ENCODE peak calls at places on chromosomes 11 and 22, in four cellular contexts. A is upper lobe of left lung, H is uterus, E is IMR-90. T is an unnamed sample.

GRCh38 chr11:27295928-27296327 is 67.1 kb downstream of the CCDC34 start:
- DNase-seq in H (no peak), A (no peak), E (no peak), T (no peak)

GRCh38 chr11:26780686-26781085 is 58.8 kb upstream of the SLC5A12 start:
- DNase-seq in H (no peak), A (no peak), E (peak), T (no peak)

GRCh38 chr11:36454991-36455611 is 55.0 kb downstream of the TRAF6 start:
- DNase-seq in A (no peak), E (no peak), H (no peak), T (no peak)

GRCh38 chr11:117295438-117296137 is 4.4 kb downstream of the BACE1-AS start:
- DNase-seq in E (no peak), H (no peak), A (no peak), T (no peak)

GRCh38 chr11:3154001-3154599 is 11.0 kb downstream of the OSBPL5 start:
- DNase-seq in E (no peak), H (no peak), A (no peak), T (peak)

GRCh38 chr22:24950272-24950902 is 2.1 kb upstream of the KIAA1671 start:
- DNase-seq in A (no peak), H (no peak), E (peak), T (no peak)

GRCh38 chr11:13256216-13256615 is 21.4 kb upstream of the BMAL1 start:
- DNase-seq in A (no peak), H (no peak), E (peak), T (no peak)

GRCh38 chr11:57387284-57388030 is 3.0 kb downstream of the PRG2 start:
- DNase-seq in H (peak), A (no peak), E (no peak), T (no peak)

GRCh38 chr22:38657248-38657909 is 941 bp downstream of the CBY1 start:
- DNase-seq in H (no peak), E (no peak), A (peak), T (no peak)

GRCh38 chr11:5151713-5152153 is 2.8 kb downstream of the OR52A1 start:
- DNase-seq in H (no peak), A (no peak), E (no peak), T (no peak)

GRCh38 chr11:62398011-62398994 is 20.5 kb upstream of the SCGB1A1 start:
- DNase-seq in H (peak), A (no peak), E (peak), T (peak)

GRCh38 chr11:118820412-118821357 is 29.7 kb upstream of the DDX6 start:
- DNase-seq in H (no peak), A (peak), E (no peak), T (peak)

GRCh38 chr11:46048198-46048597 is 73.1 kb downstream of the PHF21A start:
- DNase-seq in A (no peak), E (no peak), H (no peak), T (no peak)

GRCh38 chr11:36426226-36426848 is 83.7 kb downstream of the TRAF6 start:
- DNase-seq in H (no peak), E (no peak), A (no peak), T (no peak)

GRCh38 chr22:31872209-31872608 is 72.1 kb upstream of the YWHAH start:
- DNase-seq in H (no peak), E (no peak), A (no peak), T (no peak)

GRCh38 chr11:103961010-103961409 is 75.4 kb upstream of the DDI1 start:
- DNase-seq in A (no peak), H (no peak), E (peak), T (no peak)

GRCh38 chr11:63583288-63583687 is 20.1 kb upstream of the PLAAT2 start:
- DNase-seq in A (no peak), H (no peak), E (no peak), T (no peak)

DNA sequence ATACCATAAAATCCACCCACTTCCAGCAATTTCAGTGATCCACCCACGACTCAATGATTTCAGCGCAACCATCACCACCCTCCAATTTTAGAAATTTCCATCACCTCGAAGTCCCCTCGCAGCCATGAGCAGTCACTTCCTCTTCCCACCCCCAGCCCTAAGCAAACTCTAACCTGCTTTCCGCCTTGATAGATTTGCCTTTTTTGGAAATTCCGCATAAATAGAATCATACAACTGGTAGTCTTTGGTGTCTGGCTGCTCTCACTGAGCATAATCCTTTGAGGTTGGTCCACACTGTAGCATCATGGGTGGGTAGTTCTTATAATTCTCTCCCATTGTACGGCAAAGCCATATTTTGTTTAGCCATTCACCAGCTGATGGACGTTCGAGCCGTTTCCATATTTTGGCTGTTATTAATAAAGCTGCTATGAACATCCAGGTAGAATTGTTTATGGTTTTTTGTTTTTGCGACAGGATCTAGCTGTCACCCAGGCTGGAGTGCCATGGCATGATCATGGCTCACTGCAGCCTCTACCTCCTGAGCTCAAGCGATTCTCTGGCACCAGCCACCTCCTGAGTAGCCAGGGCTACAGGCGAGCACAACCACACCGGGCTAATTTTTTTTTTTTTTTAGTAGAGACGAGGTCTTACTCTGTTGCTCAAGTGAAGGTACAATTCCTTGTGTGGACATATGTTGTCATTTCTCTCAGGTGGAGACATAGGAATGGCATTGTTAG is 16.0 kb downstream of the PIM3 start:
- DNase-seq in E (no peak), H (no peak), A (no peak), T (no peak)
- TF ChIP-seq POLR2A in E (no peak), H (no peak), A (no peak), T (no peak)

GRCh38 chr11:47375546-47376085 is 2.7 kb downstream of the SPI1 start:
- DNase-seq in A (no peak), H (no peak), E (no peak), T (peak)

GRCh38 chr11:47378011-47378835 is at the start of gene SPI1:
- DNase-seq in H (no peak), E (no peak), A (peak), T (peak)

GRCh38 chr11:47376183-47376542 is 2.2 kb downstream of the SPI1 start:
- DNase-seq in E (no peak), H (no peak), A (no peak), T (no peak)

GRCh38 chr11:47377571-47378010 is 756 bp downstream of the SPI1 start:
- DNase-seq in H (no peak), E (no peak), A (no peak), T (no peak)

GRCh38 chr11:47376543-47377371 is 1.6 kb downstream of the SPI1 start:
- DNase-seq in E (no peak), A (peak), H (no peak), T (peak)
- TF ChIP-seq CTCF in E (no peak), A (no peak), H (no peak), T (no peak)

GRCh38 chr11:65353900-65354264 is 669 bp upstream of the TIGD3 start:
- DNase-seq in E (no peak), H (no peak), A (no peak), T (no peak)
- H3K27ac ChIP-seq in E (no peak), H (peak), A (peak), T (no peak)

DNA sequence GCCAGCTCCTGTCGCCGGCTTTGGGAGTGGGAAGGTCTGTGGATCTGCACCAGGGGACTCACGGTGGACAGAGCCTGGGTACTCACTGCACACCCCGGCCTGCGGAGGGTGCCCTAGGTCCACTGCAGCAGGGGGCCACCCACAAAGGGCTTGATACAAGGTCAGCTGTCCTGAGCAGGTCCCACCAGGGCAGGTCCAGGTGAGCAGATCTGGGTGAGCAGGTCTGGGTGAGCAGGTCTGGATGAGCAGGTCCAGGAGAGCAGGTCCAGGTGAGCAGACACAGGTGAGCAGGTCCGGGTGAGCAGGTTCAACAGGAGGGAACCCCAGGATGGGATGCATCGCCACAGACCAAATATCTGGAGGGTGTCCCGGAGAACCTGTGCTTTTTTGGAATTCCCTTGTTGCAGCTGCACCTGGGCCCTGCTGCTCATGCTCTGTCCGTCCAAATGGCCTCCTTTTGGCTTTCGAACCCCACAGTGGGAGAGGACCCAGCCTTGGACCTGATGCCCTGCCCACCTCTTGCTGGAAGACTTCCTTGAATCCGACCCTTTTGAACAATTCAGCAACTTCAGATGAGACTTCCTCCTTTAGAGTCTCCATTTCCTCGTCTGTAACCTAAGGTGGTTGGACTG is 485.3 kb downstream of the TBC1D22A start:
- DNase-seq in A (no peak), E (no peak), H (no peak), T (no peak)
- TF ChIP-seq POLR2A in A (no peak), E (no peak), H (no peak), T (no peak)

DNA sequence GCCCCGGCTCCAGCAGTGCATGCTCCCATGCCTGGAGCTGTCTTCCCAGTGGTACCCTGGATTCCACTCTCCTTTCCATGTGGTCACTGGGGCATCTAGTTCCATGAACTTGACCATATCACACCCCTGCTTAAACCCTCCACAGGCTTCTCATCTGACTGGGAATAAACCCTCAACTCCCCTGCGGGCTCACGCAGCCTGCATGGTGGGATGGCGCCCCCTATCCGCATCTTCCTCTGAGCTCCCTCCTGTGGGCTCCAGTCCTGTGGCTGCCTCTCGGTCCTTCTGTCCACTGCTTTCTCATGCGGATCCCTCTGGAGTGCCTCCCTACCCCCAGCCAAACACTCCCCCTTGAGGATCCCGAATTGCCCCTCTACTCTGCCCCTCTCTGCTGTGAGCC is 41.4 kb upstream of the TTLL12 start:
- DNase-seq in H (no peak), A (no peak), E (peak), T (no peak)
- TF ChIP-seq CTCF in H (no peak), A (no peak), E (peak), T (peak)

DNA sequence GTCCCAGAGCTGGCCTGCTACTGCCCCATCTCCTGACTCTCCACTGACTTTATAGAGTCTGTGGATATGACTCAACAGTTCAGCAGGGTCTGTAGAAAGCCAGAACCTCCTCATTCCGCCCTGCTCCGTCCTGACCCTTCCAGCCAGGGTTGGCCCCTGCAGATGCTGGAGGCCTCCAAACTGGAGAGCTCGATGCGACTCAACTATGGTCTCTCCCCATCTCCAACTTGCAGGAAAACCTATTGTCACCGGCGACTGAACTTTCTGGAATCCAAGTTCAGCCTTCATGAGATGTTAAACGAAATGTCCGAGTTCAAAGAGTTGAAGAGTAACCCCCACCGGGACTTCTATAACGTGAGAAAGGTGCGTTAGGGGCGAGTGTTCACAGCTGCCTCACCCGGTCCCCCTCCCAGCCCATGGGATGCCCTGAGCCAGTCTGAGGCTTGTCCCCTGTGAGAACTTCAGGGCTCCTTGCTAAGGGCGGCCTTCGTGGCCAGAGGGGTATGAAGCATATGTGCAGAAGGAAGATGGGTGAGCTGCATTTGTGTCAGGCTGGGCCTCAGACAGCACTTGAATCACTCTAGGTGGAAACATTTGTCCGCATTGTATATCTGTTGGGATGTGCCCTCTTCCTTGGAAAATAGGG is 32.1 kb downstream of the AMPD3 start:
- DNase-seq in E (no peak), A (no peak), H (no peak), T (no peak)
- H3K27ac ChIP-seq in E (no peak), A (no peak), H (no peak), T (no peak)

GRCh38 chr11:47645500-47645899 is 3.1 kb upstream of the MTCH2 start:
- DNase-seq in H (no peak), E (no peak), A (no peak), T (no peak)

GRCh38 chr11:47641585-47642098 is 717 bp downstream of the MTCH2 start:
- DNase-seq in A (no peak), H (no peak), E (no peak), T (no peak)

GRCh38 chr11:47646019-47646418 is 3.7 kb upstream of the MTCH2 start:
- DNase-seq in H (no peak), A (no peak), E (no peak), T (no peak)

DNA sequence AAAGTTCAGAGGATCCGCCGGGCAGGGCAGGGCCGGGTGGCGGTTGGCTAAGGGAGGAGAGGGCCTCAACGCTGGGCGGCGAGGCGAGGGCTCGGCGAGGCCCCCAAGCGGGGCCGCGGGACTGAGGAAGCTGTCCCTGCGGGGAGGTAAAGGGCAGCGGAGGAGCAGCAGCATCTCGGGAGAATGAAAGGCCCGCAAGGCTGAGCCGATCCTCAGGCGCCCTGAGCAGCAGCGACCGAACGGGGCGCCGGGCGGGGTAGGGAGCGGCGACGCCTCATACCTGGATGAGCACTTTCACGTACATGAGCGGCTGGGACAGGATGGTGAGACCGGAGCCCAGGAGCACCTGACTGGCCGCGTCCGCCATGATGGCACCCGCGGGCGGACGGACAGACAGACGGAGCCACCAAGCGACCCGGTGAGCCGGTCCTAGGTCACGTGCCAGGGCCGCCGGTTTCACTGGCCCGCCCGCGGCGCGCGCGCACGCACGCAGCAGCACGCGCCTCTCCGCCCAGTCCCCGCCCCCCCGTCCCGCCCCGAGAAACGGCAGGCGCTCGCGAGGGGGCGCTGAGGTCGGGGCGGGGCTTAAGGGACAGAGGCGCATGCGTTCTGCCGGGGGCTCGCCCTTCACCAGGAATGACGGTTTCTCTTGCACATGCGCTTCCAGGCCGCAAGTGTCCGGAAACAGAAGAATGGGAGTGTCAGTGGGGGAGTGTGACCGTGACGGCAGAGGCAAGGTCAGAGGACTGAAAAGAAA is at the start of gene MTCH2:
- DNase-seq in A (peak), H (peak), E (peak), T (peak)
- TF ChIP-seq POLR2A in A (peak), H (peak), E (peak), T (peak)

GRCh38 chr11:84543367-84544159 is 1083.6 kb downstream of the DLG2 start:
- DNase-seq in E (no peak), H (no peak), A (no peak), T (no peak)
- TF ChIP-seq CTCF in E (no peak), H (no peak), A (no peak), T (no peak)

GRCh38 chr11:111327908-111328624 is 29.7 kb downstream of the POU2AF3 start:
- DNase-seq in E (no peak), A (peak), H (no peak), T (peak)

GRCh38 chr11:111331711-111332479 is 33.5 kb downstream of the POU2AF3 start:
- DNase-seq in E (peak), H (no peak), A (no peak), T (no peak)

GRCh38 chr11:111329306-111330204 is 31.2 kb downstream of the POU2AF3 start:
- DNase-seq in H (no peak), E (no peak), A (peak), T (no peak)

GRCh38 chr11:111326824-111327223 is 28.5 kb downstream of the POU2AF3 start:
- DNase-seq in E (no peak), A (no peak), H (no peak), T (no peak)

GRCh38 chr11:111330234-111330893 is 32.0 kb downstream of the POU2AF3 start:
- DNase-seq in E (no peak), H (no peak), A (no peak), T (peak)
- H3K27ac ChIP-seq in E (no peak), H (peak), A (no peak), T (no peak)

GRCh38 chr11:120209750-120210650 is 832 bp upstream of the OAF start:
- DNase-seq in E (no peak), A (no peak), H (no peak), T (no peak)

GRCh38 chr11:120212259-120212888 is 1.5 kb downstream of the OAF start:
- DNase-seq in A (no peak), H (no peak), E (peak), T (peak)

GRCh38 chr11:120212926-120213325 is 2.1 kb downstream of the OAF start:
- DNase-seq in H (no peak), A (no peak), E (no peak), T (no peak)

GRCh38 chr11:120211522-120212258 is 858 bp downstream of the OAF start:
- DNase-seq in A (no peak), H (no peak), E (no peak), T (no peak)

GRCh38 chr11:120210651-120211521 is at the start of gene OAF:
- DNase-seq in A (peak), H (peak), E (peak), T (peak)
- TF ChIP-seq POLR2A in A (no peak), H (peak), E (peak), T (peak)

T was measured in right lobe of liver.